ENCODE peak calls at places on chromosomes 16 and 17, in four cellular contexts. O, U, T and C are unnamed samples.

GRCh38 chr16:15765880-15766279 is 90.9 kb downstream of the MYH11 start:
- DNase-seq in T (no peak), U (no peak), O (peak), C (no peak)

GRCh38 chr17:10927712-10928111 is 89.8 kb upstream of the PIRT start:
- DNase-seq in O (no peak), T (no peak), U (no peak), C (no peak)

GRCh38 chr17:5031365-5032082 is 3.7 kb downstream of the SLC52A1 start:
- DNase-seq in U (peak), T (peak), O (peak), C (peak)

GRCh38 chr16:907819-908218 is 63.0 kb downstream of the LMF1 start:
- DNase-seq in T (no peak), O (no peak), U (no peak), C (no peak)

GRCh38 chr17:61349350-61349749 is 50.3 kb upstream of the TBX2 start:
- DNase-seq in T (no peak), O (no peak), U (no peak), C (no peak)

GRCh38 chr17:41397003-41397665 is at the start of gene KRT31:
- DNase-seq in U (no peak), O (no peak), T (no peak), C (no peak)

GRCh38 chr16:50602531-50603205 is 54.5 kb downstream of the NKD1 start:
- DNase-seq in T (no peak), O (no peak), U (no peak), C (no peak)

GRCh38 chr17:5120036-5120435 is 4.2 kb downstream of the USP6 start:
- DNase-seq in O (no peak), U (no peak), T (no peak), C (no peak)

GRCh38 chr17:59331129-59331928 is at the start of gene YPEL2:
- DNase-seq in T (peak), O (peak), U (peak), C (peak)

GRCh38 chr17:41073676-41074075 is 8.0 kb upstream of the KRTAP2-4 start:
- DNase-seq in U (no peak), O (no peak), T (no peak), C (no peak)

GRCh38 chr17:17824119-17824779 is 12.5 kb downstream of the SREBF1 start:
- DNase-seq in U (no peak), T (peak), O (no peak), C (no peak)
- TF ChIP-seq POLR2A in U (peak), T (no peak), O (no peak), C (no peak)

DNA sequence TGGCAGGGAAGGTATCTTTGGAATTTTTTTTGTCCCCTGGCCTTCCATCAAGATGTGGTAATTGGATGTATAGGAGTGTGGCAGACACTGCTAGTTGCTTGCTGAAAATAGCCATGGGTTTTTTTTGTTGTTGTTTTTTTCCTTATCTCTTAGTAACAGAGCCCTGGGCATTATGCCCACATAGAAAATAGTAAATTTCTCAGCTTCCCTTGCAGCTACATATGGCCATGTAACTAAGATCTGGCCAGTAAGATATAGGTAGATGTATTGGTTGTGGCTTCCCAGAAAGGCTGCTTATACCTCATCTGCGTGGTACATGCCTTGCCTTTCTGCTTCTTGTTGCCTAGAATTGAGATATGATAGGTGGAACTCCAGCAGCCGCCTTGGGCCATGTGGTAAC is 349.9 kb downstream of the CPPED1 start:
- DNase-seq in O (no peak), T (peak), U (no peak), C (no peak)
- TF ChIP-seq POLR2A in O (no peak), T (no peak), U (no peak), C (no peak)

DNA sequence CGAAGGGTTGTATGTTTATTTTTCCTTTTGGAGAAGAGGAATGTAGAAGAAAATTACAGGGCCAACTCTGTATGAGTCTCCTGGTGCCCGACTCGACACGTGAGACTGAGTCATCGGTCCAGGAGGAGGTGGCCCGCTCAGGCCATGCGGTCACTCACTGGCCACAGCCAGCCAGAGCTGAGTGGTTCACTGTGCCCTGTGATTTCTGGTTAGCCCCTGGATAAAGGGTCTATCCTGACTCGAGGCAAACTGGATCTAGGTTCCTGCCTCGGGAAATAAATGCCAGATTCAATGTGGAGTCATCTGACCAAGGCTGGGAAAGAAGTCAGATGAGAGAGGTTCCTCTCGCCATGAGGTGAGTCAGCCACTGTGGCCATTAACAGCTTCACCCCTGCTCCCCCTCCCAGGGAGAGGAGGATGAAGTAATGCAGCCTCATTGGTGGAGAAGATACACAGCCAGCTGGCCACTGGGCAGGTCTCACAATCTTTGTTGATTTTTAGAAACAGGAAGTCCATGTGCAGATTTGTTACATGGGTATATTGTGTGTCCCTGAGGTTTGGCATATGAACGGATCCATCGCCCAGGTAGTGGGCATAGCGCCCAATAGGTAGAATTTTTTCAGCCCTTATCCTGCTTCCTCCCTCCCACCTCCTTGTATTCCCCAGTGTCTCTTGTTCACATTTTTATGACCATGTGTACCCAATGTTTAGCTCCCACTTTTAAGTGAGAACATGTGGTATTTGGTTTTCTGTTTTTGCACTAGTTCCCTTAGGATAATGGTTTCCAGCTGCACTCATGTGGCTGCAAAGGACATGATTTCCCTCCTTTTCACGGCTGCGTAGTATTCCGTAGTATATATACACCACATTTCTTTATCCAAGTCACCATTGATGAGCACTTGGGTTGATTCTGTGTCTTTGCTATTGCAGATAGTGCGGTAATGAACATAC is 21.7 kb upstream of the USP36 start:
- DNase-seq in T (peak), O (peak), U (peak), C (peak)
- TF ChIP-seq POLR2A in T (no peak), O (peak), U (peak), C (no peak)

DNA sequence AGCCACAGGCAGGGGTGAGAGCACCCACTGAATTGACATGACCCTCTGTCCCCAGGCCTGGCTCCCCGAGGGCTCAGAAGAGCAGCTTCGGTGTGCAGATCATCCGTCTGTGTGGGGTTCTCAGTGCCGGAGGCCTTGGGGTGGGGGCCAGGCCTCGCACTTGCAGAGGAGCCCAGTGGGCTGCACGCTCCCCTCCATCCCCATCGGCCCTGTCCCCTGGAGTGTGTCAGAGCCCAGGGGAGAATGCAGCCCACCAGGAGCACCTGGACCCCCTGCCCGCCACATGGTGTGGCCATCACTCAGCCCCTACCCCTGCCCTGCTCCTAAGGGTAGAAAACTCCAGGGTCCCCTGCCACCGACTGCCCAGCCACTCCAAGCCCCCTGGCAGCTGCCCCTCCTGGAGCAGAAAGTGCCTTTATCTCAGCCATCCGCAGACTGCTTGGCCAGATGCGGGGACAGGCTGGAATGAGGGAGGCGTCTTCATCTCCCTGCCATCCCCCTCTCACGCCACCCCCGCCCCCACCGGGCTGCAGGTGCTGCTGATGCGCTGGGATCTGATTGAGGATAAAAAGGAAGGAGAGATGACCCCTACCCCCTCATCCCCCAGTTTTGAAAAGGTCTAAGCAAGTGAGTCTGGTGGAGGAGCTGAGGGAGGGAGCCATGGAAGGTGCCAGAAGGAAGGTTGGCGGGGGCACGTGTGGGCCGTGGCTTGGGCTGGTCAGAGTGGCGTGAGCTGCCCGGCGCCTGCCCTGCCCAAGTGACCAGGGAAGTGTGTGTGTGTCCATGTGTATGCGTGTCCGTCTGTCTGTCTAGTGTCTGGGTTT is 358.3 kb downstream of the SEC14L1 start:
- DNase-seq in T (no peak), O (no peak), U (peak), C (no peak)
- TF ChIP-seq POLR2A in T (no peak), O (no peak), U (no peak), C (no peak)

DNA sequence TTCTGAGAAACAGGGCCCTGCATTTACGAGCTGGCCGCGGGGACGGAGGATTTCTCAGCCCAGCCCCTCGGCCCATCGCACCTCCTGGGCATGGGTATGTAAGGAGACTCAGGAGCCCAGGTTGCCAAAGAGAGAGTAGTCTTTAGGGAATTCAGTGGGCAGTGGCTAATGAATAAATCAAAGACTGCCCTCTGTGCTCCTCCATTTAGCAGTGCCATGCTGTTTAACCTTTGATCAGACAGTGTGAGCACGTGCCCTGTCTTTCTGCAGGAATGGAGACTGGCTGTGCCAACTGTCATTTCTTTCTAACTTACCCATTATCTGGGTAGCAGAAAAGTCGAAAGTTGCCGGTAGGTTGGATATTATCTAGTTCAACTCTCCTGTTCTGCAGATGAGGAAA is 62.4 kb downstream of the CDRT4 start:
- DNase-seq in O (no peak), U (no peak), T (no peak), C (no peak)
- TF ChIP-seq POLR2A in O (no peak), U (no peak), T (no peak), C (no peak)

GRCh38 chr17:18363021-18363941 is at the start of gene SHMT1:
- DNase-seq in T (peak), U (peak), O (peak), C (peak)
- TF ChIP-seq POLR2A in T (no peak), U (peak), O (peak), C (no peak)

GRCh38 chr16:72552675-72553074 is 380.7 kb upstream of the PMFBP1 start:
- DNase-seq in O (no peak), U (no peak), T (no peak), C (no peak)
- TF ChIP-seq POLR2A in O (no peak), U (no peak), T (no peak), C (no peak)

GRCh38 chr16:55271945-55272513 is 52.0 kb upstream of the IRX6 start:
- DNase-seq in O (no peak), T (no peak), U (no peak), C (no peak)
- TF ChIP-seq POLR2A in O (no peak), T (no peak), U (no peak), C (no peak)

DNA sequence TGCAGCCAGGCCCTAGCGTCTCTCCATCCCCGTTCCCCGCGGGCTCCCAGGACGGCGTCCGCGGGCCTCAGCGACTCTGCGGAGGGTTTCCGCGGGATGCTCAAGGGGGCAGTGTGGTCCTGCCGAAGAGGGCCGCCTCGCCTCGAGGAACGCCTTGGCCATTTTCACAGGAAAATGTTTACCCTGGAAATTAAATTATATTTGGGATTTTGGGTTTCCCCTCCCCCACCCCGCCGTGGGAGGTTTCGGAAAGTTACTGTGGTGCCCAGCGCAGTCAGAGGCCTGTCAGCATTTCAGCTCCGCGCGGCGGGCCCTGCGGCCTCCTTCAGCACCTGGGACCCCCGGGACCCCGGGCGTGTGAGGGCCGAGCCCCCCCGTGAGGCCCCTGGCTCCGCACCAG is 94.5 kb downstream of the PCTP start:
- DNase-seq in O (peak), U (peak), T (peak), C (peak)
- TF ChIP-seq POLR2A in O (no peak), U (no peak), T (no peak), C (no peak)